ENCODE peak calls at places on chromosomes 6 and 20, in ten cellular contexts. E is body of pancreas, P is fibroblast of lung, V is IMR-90, O is Peyer's patch, I is psoas muscle, Z is cardiac muscle cell, G is upper lobe of right lung, S is Panc1, K is sigmoid colon. Q is an unnamed sample.

GRCh38 chr6:108145639-108146038 is 20.2 kb upstream of the NR2E1 start:
- DNase-seq in E (no peak), P (no peak), V (no peak), O (no peak), I (no peak), Z (no peak), G (no peak), S (no peak), K (no peak), Q (no peak)

GRCh38 chr6:122428781-122429180 is 29.3 kb downstream of the HSF2 start:
- DNase-seq in E (no peak), P (no peak), V (no peak), O (no peak), I (no peak), Z (no peak), G (no peak), S (no peak), K (no peak), Q (no peak)

GRCh38 chr20:10357061-10357708 is 76.8 kb downstream of the MKKS start:
- DNase-seq in E (no peak), P (peak; percentile 41), V (no peak), O (no peak), I (no peak), Z (no peak), G (no peak), S (no peak), K (no peak), Q (peak; percentile 18)

GRCh38 chr20:13426870-13427269 is 205.8 kb downstream of the ISM1 start:
- DNase-seq in E (no peak), P (peak; percentile 43), V (no peak), O (no peak), I (no peak), Z (no peak), G (no peak), S (no peak), K (no peak), Q (no peak)

GRCh38 chr6:292506-293184 is 358 bp downstream of the DUSP22 start:
- DNase-seq in E (peak; percentile 67), P (peak; percentile 44), V (peak; percentile 24), O (peak; percentile 87), I (peak; percentile 84), Z (peak; percentile 68), G (peak; percentile 92), S (no peak), K (peak; percentile 86), Q (no peak)

GRCh38 chr6:156787569-156788492 is 10.7 kb downstream of the ARID1B start:
- DNase-seq in E (no peak), P (peak; percentile 22), V (no peak), O (no peak), I (no peak), Z (no peak), G (no peak), S (no peak), K (no peak), Q (no peak)

GRCh38 chr20:431012-431904 is 23.2 kb downstream of the RBCK1 start:
- DNase-seq in E (peak; percentile 71), P (peak; percentile 67), V (peak; percentile 68), O (peak; percentile 71), I (peak; percentile 79), Z (peak; percentile 73), G (no peak), S (peak; percentile 58), K (no peak), Q (peak; percentile 56)

GRCh38 chr6:116842374-116842947 is 13.6 kb upstream of the GPRC6A start:
- DNase-seq in E (no peak), P (no peak), V (no peak), O (no peak), I (no peak), Z (no peak), G (no peak), S (no peak), K (no peak), Q (no peak)

GRCh38 chr6:128350416-128351254 is 169.8 kb downstream of the PTPRK start:
- DNase-seq in E (no peak), P (peak; percentile 80), V (peak; percentile 49), O (no peak), I (no peak), Z (no peak), G (no peak), S (no peak), K (no peak), Q (peak; percentile 44)

GRCh38 chr6:75278474-75279077 is 6.0 kb downstream of the TMEM30A start:
- DNase-seq in E (no peak), P (peak; percentile 58), V (no peak), O (no peak), I (no peak), Z (no peak), G (no peak), S (no peak), K (no peak), Q (no peak)

GRCh38 chr6:137542713-137543112 is 48.5 kb upstream of the OLIG3 start:
- DNase-seq in E (no peak), P (no peak), V (no peak), O (no peak), I (no peak), Z (no peak), G (no peak), S (no peak), K (no peak), Q (no peak)

GRCh38 chr20:16097788-16098187 is 475.5 kb downstream of the KIF16B start:
- DNase-seq in E (no peak), P (no peak), V (no peak), O (no peak), I (no peak), Z (no peak), G (no peak), S (no peak), K (no peak), Q (no peak)

GRCh38 chr6:111686249-111686997 is 80.7 kb upstream of the TRAF3IP2 start:
- DNase-seq in E (no peak), P (no peak), V (no peak), O (no peak), I (no peak), Z (no peak), G (no peak), S (no peak), K (no peak), Q (no peak)

GRCh38 chr6:132058975-132059374 is 107.8 kb upstream of the CCN2 start:
- DNase-seq in E (no peak), P (no peak), V (peak; percentile 42), O (no peak), I (no peak), Z (peak; percentile 15), G (no peak), S (no peak), K (no peak), Q (no peak)

GRCh38 chr6:155247618-155248017 is 16.2 kb upstream of the CLDN20 start:
- DNase-seq in E (no peak), P (peak; percentile 88), V (peak; percentile 26), O (no peak), I (no peak), Z (no peak), G (no peak), S (no peak), K (no peak), Q (no peak)
- H3K36me3 ChIP-seq in E (no peaks in the 10 kb centered on the region), P (peaks cover 4% of the 10 kb centered on the region), V (peaks cover 6% of the 10 kb centered on the region), O (peaks cover 37% of the 10 kb centered on the region), I (no peaks in the 10 kb centered on the region), Z (no peaks in the 10 kb centered on the region), G (peaks cover 2% of the 10 kb centered on the region), S (peaks cover 6% of the 10 kb centered on the region), K (no peaks in the 10 kb centered on the region), Q (no peaks in the 10 kb centered on the region)

DNA sequence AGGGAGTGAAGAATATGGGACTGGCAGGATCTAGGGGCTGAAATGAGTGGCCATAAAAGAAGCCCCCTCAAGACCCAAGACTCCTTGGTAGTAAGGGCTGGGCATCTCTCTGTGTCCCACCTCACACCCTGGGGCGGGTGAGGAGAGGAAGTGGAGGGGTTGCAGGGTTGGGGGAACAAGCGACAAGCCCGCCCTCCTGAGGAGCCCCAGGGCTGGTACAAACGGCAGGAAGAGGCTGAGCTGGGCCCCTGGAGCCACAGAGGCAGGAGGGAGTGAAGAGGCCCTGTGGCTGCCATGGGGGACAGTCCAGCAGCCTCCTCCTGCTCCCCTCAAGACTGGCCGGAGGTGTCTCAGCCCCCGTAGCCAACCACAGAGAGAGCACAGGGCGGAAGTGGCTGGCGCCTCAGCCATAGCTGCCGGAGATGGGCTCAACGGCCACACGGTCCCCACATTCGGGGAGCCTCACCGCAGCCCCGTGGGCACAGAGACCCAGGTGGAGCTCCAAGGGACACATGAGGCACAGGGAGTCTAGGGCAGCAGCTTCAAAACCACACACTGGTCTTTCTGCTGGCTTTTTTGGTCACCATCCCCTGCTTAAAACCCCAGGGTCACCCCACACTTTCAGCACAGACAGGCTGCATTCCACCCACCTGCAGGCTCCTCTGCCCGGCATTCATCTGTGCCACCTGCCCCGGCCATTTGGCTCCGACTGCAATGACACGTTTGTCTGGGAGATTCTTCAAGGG is 586 bp downstream of the C20orf203 start:
- DNase-seq in E (no peak), P (no peak), V (no peak), O (no peak), I (no peak), Z (no peak), G (no peak), S (no peak), K (no peak), Q (no peak)
- H3K4me3 ChIP-seq in E (no peak overlapping the region), P (no peak overlapping the region), V (no peak overlapping the region), O (no peak overlapping the region), I (no peak overlapping the region), Z (no peak overlapping the region), G (no peak overlapping the region), S (no peak overlapping the region), K (no peak overlapping the region), Q (no peak overlapping the region)

GRCh38 chr20:50413088-50413500 is 97.1 kb upstream of the PTPN1 start:
- DNase-seq in E (no peak), P (no peak), V (no peak), O (no peak), I (no peak), Z (no peak), G (no peak), S (no peak), K (no peak), Q (no peak)
- TF ChIP-seq CTCF in E (no peak), P (no peak), V (no peak), O (no peak), I (no peak), Z (no peak), G (no peak), S (no peak), K (no peak), Q (no peak)

DNA sequence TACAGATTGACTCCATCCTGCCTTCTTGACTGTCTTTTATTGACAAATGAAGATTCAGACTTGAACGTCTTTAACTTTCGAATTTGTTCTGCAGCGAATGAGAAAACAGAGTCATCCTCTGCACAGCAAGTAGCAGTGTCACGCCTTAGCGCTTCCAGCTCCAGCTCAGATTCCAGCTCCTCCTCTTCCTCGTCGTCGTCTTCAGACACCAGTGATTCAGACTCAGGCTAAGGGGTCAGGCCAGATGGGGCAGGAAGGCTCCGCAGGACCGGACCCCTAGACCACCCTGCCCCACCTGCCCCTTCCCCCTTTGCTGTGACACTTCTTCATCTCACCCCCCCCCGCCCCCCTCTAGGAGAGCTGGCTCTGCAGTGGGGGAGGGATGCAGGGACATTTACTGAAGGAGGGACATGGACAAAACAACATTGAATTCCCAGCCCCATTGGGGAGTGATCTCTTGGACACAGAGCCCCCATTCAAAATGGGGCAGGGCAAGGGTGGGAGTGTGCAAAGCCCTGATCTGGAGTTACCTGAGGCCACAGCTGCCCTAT is 12.2 kb downstream of the BRD2 start:
- DNase-seq in E (no peak), P (no peak), V (no peak), O (no peak), I (no peak), Z (no peak), G (no peak), S (no peak), K (no peak), Q (no peak)
- H3K36me3 ChIP-seq in E (peaks cover 49% of the 10 kb centered on the region), P (peaks cover 31% of the 10 kb centered on the region), V (peaks cover 56% of the 10 kb centered on the region), O (peaks cover 64% of the 10 kb centered on the region), I (peaks cover 25% of the 10 kb centered on the region), Z (peaks cover 65% of the 10 kb centered on the region), G (peaks cover 66% of the 10 kb centered on the region), S (peaks cover 56% of the 10 kb centered on the region), K (peaks cover 63% of the 10 kb centered on the region), Q (peaks cover 6% of the 10 kb centered on the region)